ENCODE peak calls at places on chromosomes 11 and 22, in eight cellular contexts. V is colonic mucosa, D is sigmoid colon, W is fibroblast of lung, C is hepatocyte, B is MM.1S, P is esophagus muscularis mucosa, N is cardiac muscle cell. G is an unnamed sample.

GRCh38 chr11:44575288-44575672 is 9.8 kb downstream of the CD82 start:
- DNase-seq in N (no peak), D (no peak), B (no peak), P (no peak), V (no peak), W (peak; percentile 80), C (no peak), G (no peak)

GRCh38 chr11:123469586-123469985 is 39.5 kb downstream of the GRAMD1B start:
- DNase-seq in C (no peak), D (no peak), P (no peak), N (no peak), W (no peak), B (no peak), V (no peak), G (no peak)

GRCh38 chr22:46619830-46620501 is at the start of gene GRAMD4:
- DNase-seq in N (peak; percentile 57), W (peak; percentile 35), V (no peak), B (no peak), P (no peak), D (peak; percentile 82), C (no peak), G (peak; percentile 87)

GRCh38 chr11:115226556-115226955 is 277.7 kb downstream of the CADM1 start:
- DNase-seq in C (peak; percentile 14), B (no peak), N (peak; percentile 9), P (no peak), V (no peak), D (no peak), W (peak; percentile 96), G (no peak)

GRCh38 chr11:77040401-77040777 is 6.2 kb downstream of the B3GNT6 start:
- DNase-seq in B (no peak), W (no peak), C (no peak), N (no peak), D (peak; percentile 50), V (no peak), P (no peak), G (no peak)

GRCh38 chr11:86617502-86617901 is 54.9 kb downstream of the ME3 start:
- DNase-seq in V (no peak), N (no peak), W (peak; percentile 70), P (no peak), B (no peak), D (no peak), C (no peak), G (no peak)

GRCh38 chr11:34185926-34186841 is 80.8 kb downstream of the NAT10 start:
- DNase-seq in B (no peak), D (no peak), P (no peak), W (no peak), N (peak; percentile 20), C (no peak), V (no peak), G (peak; percentile 61)

GRCh38 chr11:9726313-9727022 is 62.6 kb downstream of the SWAP70 start:
- DNase-seq in B (peak; percentile 19), P (no peak), V (no peak), C (peak; percentile 21), D (no peak), N (peak; percentile 19), W (peak; percentile 91), G (no peak)

GRCh38 chr22:19873960-19874306 is 19.3 kb upstream of the GNB1L start:
- DNase-seq in P (no peak), D (no peak), B (no peak), C (no peak), V (peak; percentile 18), W (no peak), N (no peak), G (no peak)

GRCh38 chr22:22943521-22944267 is 56.1 kb downstream of the IGLL5 start:
- DNase-seq in P (peak; percentile 81), D (no peak), W (no peak), C (peak; percentile 3), N (no peak), V (peak; percentile 13), B (no peak), G (no peak)
- TF ChIP-seq CTCF in P (no peak), D (no peak), W (no peak), C (no peak), N (no peak), V (no peak), B (no peak), G (no peak)

DNA sequence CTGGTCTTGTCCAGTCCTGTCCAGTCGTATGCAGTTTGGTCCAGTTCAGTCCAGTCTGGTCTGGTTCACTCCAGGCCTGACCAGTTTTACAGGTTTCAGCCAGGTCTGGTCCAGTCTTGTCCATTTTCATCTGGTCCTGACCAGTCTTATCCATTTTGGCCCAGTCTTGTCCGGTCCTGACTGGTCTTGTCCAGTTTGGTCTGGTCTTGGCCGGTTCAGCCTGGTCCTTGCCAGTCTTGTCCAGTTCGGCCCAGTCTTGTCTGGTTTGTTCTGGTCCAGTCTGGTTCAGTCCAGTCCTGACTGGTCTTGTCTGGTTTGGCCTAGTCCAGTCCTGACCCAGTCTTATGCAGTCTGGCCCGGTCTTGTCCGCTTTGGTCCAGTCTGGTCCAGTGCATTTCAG is 380.2 kb downstream of the OR4C45 start:
- DNase-seq in V (peak; percentile 10), P (no peak), D (no peak), W (no peak), C (no peak), B (no peak), N (no peak), G (no peak)
- H3K9me3 ChIP-seq in V (no peaks in the 10 kb centered on the region), P (peaks cover 8% of the 10 kb centered on the region), D (no peaks in the 10 kb centered on the region), W (no peaks in the 10 kb centered on the region), C (peaks cover 4% of the 10 kb centered on the region), B (no peaks in the 10 kb centered on the region), N (peaks cover 11% of the 10 kb centered on the region), G (peaks cover 3% of the 10 kb centered on the region)

GRCh38 chr11:7655253-7656217 is 17.8 kb downstream of the CYB5R2 start:
- DNase-seq in D (no peak), N (no peak), P (no peak), B (no peak), C (no peak), V (peak; percentile 10), W (no peak), G (no peak)
- H3K27ac ChIP-seq in D (no peak overlapping the region), N (no peak overlapping the region), P (no peak overlapping the region), B (no peak overlapping the region), C (no peak overlapping the region), V (no peak overlapping the region), W (no peak overlapping the region), G (no peak overlapping the region)

GRCh38 chr11:70682760-70683159 is 284.4 kb downstream of the CTTN start:
- DNase-seq in N (no peak), C (no peak), P (no peak), W (no peak), D (no peak), V (no peak), B (no peak), G (no peak)
- TF ChIP-seq CTCF in N (no peak), C (no peak), P (no peak), W (no peak), D (no peak), V (no peak), B (no peak), G (no peak)

G was measured in WERI-Rb-1.